ENCODE peak calls at places on chromosomes 1 and 21, in five cellular contexts. C is hepatocyte, F is neuronal stem cell, Z is lower lobe of right lung, E is endodermal cell. G is an unnamed sample. For H3K4me1, the result is how much of the 10 kb centered on the place peaks cover.

GRCh38 chr21:38229260-38229877 is 27.4 kb upstream of the KCNJ15 start:
- DNase-seq in E (peak), F (peak), Z (no peak), C (no peak), G (no peak)

GRCh38 chr1:25568090-25568833 is 24.9 kb downstream of the LDLRAP1 start:
- DNase-seq in E (peak), Z (no peak), C (peak), F (no peak), G (no peak)

GRCh38 chr1:226622012-226622411 is 73.4 kb downstream of the STUM start:
- DNase-seq in F (no peak), Z (no peak), C (no peak), E (no peak), G (no peak)

GRCh38 chr21:33566514-33566913 is 22.0 kb downstream of the DONSON start:
- DNase-seq in E (no peak), Z (no peak), F (no peak), C (no peak), G (no peak)

GRCh38 chr1:17632541-17633193 is 93.2 kb downstream of the ARHGEF10L start:
- DNase-seq in F (no peak), E (no peak), Z (no peak), C (no peak), G (no peak)

GRCh38 chr1:30189818-30190480 is 533.4 kb downstream of the MATN1 start:
- DNase-seq in F (no peak), Z (no peak), E (no peak), C (no peak), G (no peak)

GRCh38 chr1:3097861-3098260 is 28.9 kb downstream of the PRDM16 start:
- DNase-seq in E (no peak), C (no peak), F (no peak), Z (no peak), G (no peak)

GRCh38 chr1:48761411-48761810 is 15.3 kb downstream of the BEND5 start:
- DNase-seq in E (no peak), F (no peak), C (no peak), Z (no peak), G (no peak)

GRCh38 chr1:6454856-6455751 is 10.9 kb downstream of the TNFRSF25 start:
- DNase-seq in E (peak), C (no peak), F (no peak), Z (no peak), G (no peak)

GRCh38 chr21:43981871-43982210 is 30.3 kb upstream of the TRAPPC10 start:
- DNase-seq in E (peak), F (no peak), Z (no peak), C (no peak), G (no peak)

GRCh38 chr1:21451981-21452411 is 12.1 kb downstream of the NBPF3 start:
- DNase-seq in F (no peak), Z (no peak), E (no peak), C (no peak), G (no peak)

GRCh38 chr1:53068314-53069084 is 6.5 kb downstream of the PODN start:
- DNase-seq in E (peak), F (no peak), C (no peak), Z (peak), G (no peak)

GRCh38 chr1:166307261-166308188 is 140.7 kb upstream of the FAM78B start:
- DNase-seq in Z (no peak), E (no peak), F (no peak), C (no peak), G (no peak)

GRCh38 chr1:63475761-63476160 is 47.3 kb downstream of the ITGB3BP start:
- DNase-seq in E (no peak), Z (no peak), F (no peak), C (no peak), G (no peak)

GRCh38 chr1:224736619-224737352 is 120.7 kb downstream of the CNIH3 start:
- DNase-seq in F (no peak), Z (no peak), C (peak), E (peak), G (no peak)

GRCh38 chr1:231724876-231725647 is 98.5 kb downstream of the DISC1 start:
- DNase-seq in Z (peak), E (peak), F (peak), C (peak), G (peak)

GRCh38 chr1:210093461-210093860 is 139.1 kb upstream of the SERTAD4 start:
- DNase-seq in E (no peak), Z (no peak), C (no peak), F (no peak), G (no peak)

GRCh38 chr1:14339288-14339687 is 259.2 kb upstream of the KAZN start:
- DNase-seq in E (no peak), C (no peak), Z (no peak), F (no peak), G (no peak)

GRCh38 chr1:14514760-14515159 is 83.7 kb upstream of the KAZN start:
- DNase-seq in C (no peak), F (no peak), E (peak), Z (no peak), G (no peak)

GRCh38 chr1:193068013-193068412 is 8.6 kb downstream of the RO60 start:
- DNase-seq in Z (no peak), C (no peak), F (no peak), E (no peak), G (no peak)

GRCh38 chr1:77642196-77642595 is 40.3 kb downstream of the ZZZ3 start:
- DNase-seq in F (no peak), C (no peak), E (no peak), Z (no peak), G (peak)

GRCh38 chr1:8162168-8162567 is 136.1 kb upstream of the ERRFI1 start:
- DNase-seq in C (no peak), F (no peak), Z (no peak), E (no peak), G (no peak)

GRCh38 chr21:38277501-38278111 is 20.8 kb downstream of the KCNJ15 start:
- DNase-seq in F (no peak), C (peak), Z (no peak), E (no peak), G (no peak)

GRCh38 chr1:28112388-28113311 is 24.2 kb upstream of the EYA3 start:
- DNase-seq in E (peak), F (no peak), Z (peak), C (peak), G (peak)

GRCh38 chr1:44881011-44881632 is 38.1 kb upstream of the PTCH2 start:
- DNase-seq in Z (no peak), E (no peak), F (no peak), C (no peak), G (no peak)

GRCh38 chr1:26127235-26128163 is 15.9 kb downstream of the PDIK1L start:
- DNase-seq in C (no peak), F (no peak), Z (no peak), E (no peak), G (no peak)

GRCh38 chr1:83815348-83815747 is 183.6 kb downstream of the TTLL7 start:
- DNase-seq in Z (no peak), E (no peak), C (peak), F (no peak), G (no peak)

GRCh38 chr1:201624741-201625646 is 86.1 kb downstream of the NAV1 start:
- DNase-seq in Z (no peak), E (no peak), C (no peak), F (no peak), G (no peak)

GRCh38 chr1:229271448-229272120 is 673 bp downstream of the RAB4A start:
- DNase-seq in F (peak), C (peak), E (no peak), Z (no peak), G (peak)

GRCh38 chr1:160642281-160642644 is 4.6 kb downstream of the SLAMF1 start:
- DNase-seq in F (no peak), C (no peak), E (no peak), Z (no peak), G (no peak)
- H3K4me1 ChIP-seq in F (under half), C (under half), E (under half), Z (under half), G (under half)

GRCh38 chr1:92482404-92482664 is 4.4 kb downstream of the GFI1 start:
- DNase-seq in F (peak), Z (peak), C (peak), E (no peak), G (no peak)
- H3K4me1 ChIP-seq in F (under half), Z (half or more), C (half or more), E (under half), G (under half)

DNA sequence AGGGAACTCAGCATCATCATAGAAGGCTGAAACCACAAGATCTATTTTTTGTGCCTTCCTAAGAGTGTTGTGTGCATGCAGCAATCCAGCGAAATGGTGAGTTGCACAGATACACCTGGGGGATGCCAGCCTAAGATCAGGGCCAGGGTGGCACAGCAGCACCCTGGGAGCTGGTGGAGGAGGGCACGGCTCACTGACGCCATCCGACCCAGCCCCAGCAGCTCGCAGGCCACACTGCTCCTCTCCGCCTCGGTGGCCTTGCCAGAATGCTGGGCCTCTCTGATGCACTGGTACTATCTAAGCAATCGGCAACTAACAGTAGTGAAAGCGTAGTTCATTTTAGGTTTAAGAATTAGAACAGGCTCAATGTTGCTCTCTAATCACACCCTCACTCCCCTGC is 37.8 kb downstream of the CAPZB start:
- DNase-seq in C (no peak), Z (no peak), E (no peak), F (no peak), G (no peak)
- H3K4me1 ChIP-seq in C (half or more), Z (half or more), E (under half), F (under half), G (under half)

DNA sequence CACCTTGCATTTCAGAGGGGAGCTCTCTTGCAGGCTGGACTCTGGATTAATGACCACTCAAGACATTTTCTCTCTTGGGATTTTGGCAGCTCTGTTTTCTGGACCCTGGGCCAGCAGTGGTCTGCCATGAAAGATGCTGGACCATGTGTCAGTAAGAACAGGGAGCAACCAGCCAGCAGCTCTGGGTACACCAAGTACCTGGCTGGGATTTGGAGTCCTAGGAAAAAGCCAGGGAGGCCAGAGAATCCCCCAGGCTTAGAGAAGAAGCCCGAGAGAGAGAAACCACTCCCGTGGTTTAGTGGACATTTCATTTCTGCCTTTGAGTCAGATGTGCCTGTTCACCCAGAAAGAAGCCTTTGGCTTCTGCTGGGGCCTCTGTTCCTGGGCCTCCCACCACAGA is 2.5 kb downstream of the NFASC start:
- DNase-seq in C (no peak), F (no peak), Z (no peak), E (no peak), G (no peak)
- H3K4me1 ChIP-seq in C (under half), F (under half), Z (under half), E (under half), G (under half)

GRCh38 chr1:108046021-108046420 is 81.0 kb upstream of the VAV3 start:
- DNase-seq in F (no peak), Z (no peak), E (no peak), C (peak), G (no peak)

GRCh38 chr1:108047085-108047484 is 82.1 kb upstream of the VAV3 start:
- DNase-seq in E (no peak), F (no peak), C (no peak), Z (no peak), G (no peak)

GRCh38 chr1:108043712-108044111 is 78.7 kb upstream of the VAV3 start:
- DNase-seq in Z (no peak), F (no peak), C (no peak), E (no peak), G (no peak)

GRCh38 chr1:108044318-108044717 is 79.3 kb upstream of the VAV3 start:
- DNase-seq in Z (no peak), F (no peak), E (no peak), C (no peak), G (no peak)

GRCh38 chr1:108045370-108045950 is 80.5 kb upstream of the VAV3 start:
- DNase-seq in E (no peak), Z (no peak), C (peak), F (no peak), G (no peak)
- H3K4me1 ChIP-seq in E (under half), Z (under half), C (under half), F (under half), G (under half)

GRCh38 chr1:58802640-58803476 is 19.0 kb upstream of the JUN start:
- DNase-seq in F (no peak), C (no peak), E (no peak), Z (no peak), G (no peak)
- H3K4me1 ChIP-seq in F (under half), C (under half), E (under half), Z (under half), G (under half)

DNA sequence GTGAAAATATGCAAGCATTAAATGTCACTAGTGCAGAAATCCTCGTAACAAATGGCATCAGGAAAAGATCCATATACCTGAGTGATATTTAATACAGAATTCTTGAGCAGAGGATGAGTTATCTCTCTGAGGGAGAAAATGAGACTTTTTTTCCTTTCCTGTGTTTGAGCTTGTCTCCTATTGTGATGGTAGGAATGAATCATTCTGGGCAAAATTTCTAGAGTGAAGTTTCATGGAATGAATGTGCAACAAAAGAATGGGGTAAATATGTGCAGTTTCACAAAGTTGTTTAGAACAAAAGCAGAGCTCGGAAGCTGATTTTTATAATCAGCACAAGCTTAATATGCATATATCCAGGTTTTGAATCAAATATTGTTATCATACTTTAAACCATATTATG is 4.6 kb downstream of the CTPS1 start:
- DNase-seq in F (no peak), E (no peak), C (no peak), Z (no peak), G (no peak)
- H3K4me1 ChIP-seq in F (under half), E (under half), C (half or more), Z (under half), G (under half)

G was measured in HAP-1.